ENCODE peak calls at places on chromosomes 5 and 9, in nine cellular contexts. E is fibroblast of lung; D is ascending aorta; H is IMR-90; J is right atrium auricular region; T is aorta; O is keratinocyte; I is naive thymus-derived CD4-positive, alpha-beta T cell; W is lower lobe of right lung. K is an unnamed sample.
A peak's percentile ranks its signal among the peaks of the same experiment; 100 is the strongest.

GRCh38 chr9:79432485-79432884 is 139.3 kb upstream of the TLE4 start:
- DNase-seq in W (no peak), O (no peak), J (no peak), I (peak; percentile 9), D (no peak), E (no peak), T (no peak), H (no peak), K (no peak)

GRCh38 chr5:143554194-143554717 is 150.8 kb upstream of the NR3C1 start:
- DNase-seq in T (no peak), D (no peak), I (no peak), H (peak; percentile 99), E (peak; percentile 94), O (peak; percentile 66), W (no peak), J (no peak), K (no peak)

GRCh38 chr9:120306561-120306960 is 273.4 kb downstream of the CDK5RAP2 start:
- DNase-seq in T (no peak), E (no peak), D (no peak), W (no peak), O (no peak), H (no peak), I (no peak), J (peak; percentile 23), K (no peak)

GRCh38 chr9:130327781-130328348 is 62.3 kb downstream of the HMCN2 start:
- DNase-seq in E (peak; percentile 23), I (no peak), D (no peak), W (no peak), T (no peak), O (no peak), H (peak; percentile 47), J (peak; percentile 68), K (no peak)

GRCh38 chr5:1468247-1468612 is 23.0 kb upstream of the SLC6A3 start:
- DNase-seq in O (no peak), T (peak; percentile 70), H (no peak), E (peak; percentile 16), W (no peak), D (no peak), I (peak; percentile 36), J (no peak), K (no peak)

GRCh38 chr5:160269017-160269416 is 39.7 kb downstream of the FABP6 start:
- DNase-seq in J (peak; percentile 96), O (no peak), T (peak; percentile 90), W (peak; percentile 93), D (peak; percentile 70), E (peak; percentile 88), H (peak; percentile 91), I (no peak), K (no peak)

GRCh38 chr9:105401651-105402050 is 46.2 kb upstream of the FSD1L start:
- DNase-seq in I (no peak), H (peak; percentile 61), O (no peak), D (no peak), T (no peak), J (no peak), E (peak; percentile 67), W (no peak), K (no peak)

GRCh38 chr9:133954862-133955529 is 37.1 kb downstream of the VAV2 start:
- DNase-seq in O (no peak), D (no peak), J (no peak), T (peak; percentile 74), H (no peak), W (peak; percentile 36), E (no peak), I (no peak), K (no peak)

GRCh38 chr9:27425827-27426716 is 98.0 kb upstream of the IFNK start:
- DNase-seq in E (no peak), D (no peak), J (no peak), T (no peak), H (no peak), O (no peak), I (no peak), W (no peak), K (no peak)

GRCh38 chr9:98654247-98654646 is 54.5 kb downstream of the GABBR2 start:
- DNase-seq in I (no peak), H (peak; percentile 77), D (no peak), W (no peak), T (no peak), O (no peak), J (no peak), E (peak; percentile 55), K (no peak)

GRCh38 chr5:7393921-7394799 is 1.8 kb upstream of the ADCY2 start:
- DNase-seq in H (no peak), J (no peak), T (no peak), I (no peak), W (no peak), D (no peak), O (no peak), E (no peak), K (no peak)

GRCh38 chr9:134136117-134136996 is 475 bp downstream of the WDR5 start:
- DNase-seq in E (peak; percentile 17), D (no peak), W (no peak), O (no peak), I (peak; percentile 15), J (no peak), T (no peak), H (peak; percentile 13), K (no peak)

GRCh38 chr5:173923236-173924104 is 35.3 kb downstream of the CPEB4 start:
- DNase-seq in I (no peak), H (peak; percentile 61), O (no peak), D (no peak), E (no peak), W (no peak), J (no peak), T (no peak), K (no peak)

GRCh38 chr9:20988916-20989315 is 42.5 kb downstream of the HACD4 start:
- DNase-seq in J (no peak), D (no peak), O (no peak), I (no peak), H (peak; percentile 66), T (no peak), E (peak; percentile 49), W (no peak), K (no peak)

GRCh38 chr5:146499680-146500079 is 16.3 kb downstream of the GPR151 start:
- DNase-seq in H (no peak), I (no peak), E (no peak), W (no peak), J (no peak), D (no peak), O (no peak), T (no peak), K (no peak)
- H3K36me3 ChIP-seq in H (peaks cover 10% of the 10 kb centered on the region), I (no peaks in the 10 kb centered on the region), E (peaks cover 3% of the 10 kb centered on the region), W (peaks cover 41% of the 10 kb centered on the region), J (peaks cover 19% of the 10 kb centered on the region), D (peaks cover 14% of the 10 kb centered on the region), O (peaks cover 10% of the 10 kb centered on the region), T (no peaks in the 10 kb centered on the region), K (peaks cover 3% of the 10 kb centered on the region)

DNA sequence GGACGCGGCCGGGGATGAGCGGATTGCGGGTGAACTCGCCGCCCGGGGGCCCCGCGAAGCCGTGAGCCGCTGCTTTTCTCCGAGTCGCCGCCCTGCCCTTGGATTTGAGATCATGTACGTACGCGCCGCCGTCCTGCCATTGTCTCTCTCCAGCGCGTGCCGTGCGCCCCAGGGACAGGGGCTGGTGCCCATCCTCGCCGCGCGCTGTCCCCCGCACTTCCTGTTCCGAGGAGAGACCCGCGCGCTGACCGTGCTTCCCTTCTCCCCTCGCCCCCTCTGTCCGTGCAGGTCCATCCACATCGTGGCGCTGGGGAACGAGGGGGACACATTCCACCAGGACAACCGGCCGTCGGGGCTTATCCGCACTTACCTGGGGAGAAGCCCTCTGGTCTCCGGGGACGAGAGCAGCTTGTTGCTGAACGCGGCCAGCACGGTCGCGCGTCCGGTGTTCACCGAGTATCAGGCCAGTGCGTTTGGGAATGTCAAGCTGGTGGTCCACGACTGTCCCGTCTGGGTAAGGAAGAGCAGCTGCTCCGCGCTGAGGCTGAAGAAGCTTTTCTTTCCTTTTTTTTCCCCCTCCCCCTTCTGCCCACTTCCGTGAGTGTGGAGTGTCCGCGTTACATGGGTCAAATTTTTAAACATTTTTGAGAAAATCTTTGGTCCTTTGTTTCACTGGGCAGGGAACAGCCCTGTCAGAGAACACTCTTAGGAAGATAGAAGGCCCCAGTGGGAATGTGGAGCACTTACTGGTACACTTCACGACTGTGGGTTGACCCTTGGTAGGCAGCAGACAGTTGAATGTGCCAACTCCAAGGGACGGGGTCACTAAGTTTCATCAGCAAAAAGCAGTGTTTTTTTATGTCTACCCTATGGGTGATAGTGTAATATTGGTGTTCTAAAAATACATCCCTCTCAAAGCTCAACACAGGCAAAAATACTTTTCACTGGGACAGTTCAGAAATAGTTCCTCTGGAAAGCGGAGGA is 727 bp downstream of the RHOBTB3 start:
- DNase-seq in I (peak; percentile 48), W (peak; percentile 69), H (peak; percentile 34), T (peak; percentile 87), J (no peak), E (peak; percentile 64), O (no peak), D (no peak), K (no peak)
- H3K4me3 ChIP-seq in I (peak overlapping the region; percentile 64), W (peak overlapping the region; percentile 74), H (peak overlapping the region; percentile 98), T (peak overlapping the region; percentile 80), J (peak overlapping the region; percentile 74), E (peak overlapping the region; percentile 98), O (peak overlapping the region; percentile 79), D (peak overlapping the region; percentile 72), K (peak overlapping the region; percentile 57)

GRCh38 chr5:78837836-78838235 is 147.3 kb downstream of the ARSB start:
- DNase-seq in W (no peak), T (no peak), I (no peak), J (no peak), E (no peak), H (peak; percentile 33), O (no peak), D (no peak), K (peak; percentile 21)

GRCh38 chr5:78841767-78842166 is 143.3 kb downstream of the ARSB start:
- DNase-seq in T (no peak), I (no peak), O (no peak), J (no peak), E (no peak), W (no peak), H (peak; percentile 32), D (no peak), K (no peak)

GRCh38 chr5:78845487-78845886 is 139.6 kb downstream of the ARSB start:
- DNase-seq in O (no peak), D (no peak), W (no peak), T (no peak), I (no peak), E (no peak), H (no peak), J (no peak), K (no peak)

GRCh38 chr5:78838753-78839152 is 146.4 kb downstream of the ARSB start:
- DNase-seq in T (no peak), J (no peak), W (no peak), I (no peak), O (no peak), H (no peak), E (no peak), D (no peak), K (no peak)

DNA sequence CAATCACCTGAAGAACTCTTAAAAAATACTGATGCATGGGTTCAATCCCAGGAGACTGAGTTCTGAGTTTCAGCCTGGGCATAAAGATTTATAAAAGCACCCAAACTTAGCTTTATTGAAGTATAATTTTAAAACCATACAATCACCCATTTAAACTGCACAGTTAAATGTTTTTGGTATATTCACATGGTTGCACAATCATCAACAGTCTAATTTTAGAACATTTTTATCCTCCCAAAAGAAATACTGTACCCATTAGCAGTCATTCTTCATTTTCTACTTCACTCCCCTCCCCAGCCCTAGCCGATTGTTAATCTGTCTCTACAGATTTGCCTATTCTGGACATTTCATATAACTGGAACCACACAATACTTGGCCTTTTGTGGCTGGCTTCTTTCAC is 141.7 kb downstream of the ARSB start:
- DNase-seq in H (no peak), D (no peak), O (no peak), W (no peak), I (no peak), T (no peak), E (no peak), J (no peak), K (no peak)
- H3K27me3 ChIP-seq in H (no peaks in the 10 kb centered on the region), D (no peaks in the 10 kb centered on the region), O (no peaks in the 10 kb centered on the region), W (no peaks in the 10 kb centered on the region), I (no peaks in the 10 kb centered on the region), T (no peaks in the 10 kb centered on the region), E (no peaks in the 10 kb centered on the region), J (no peaks in the 10 kb centered on the region), K (no peaks in the 10 kb centered on the region)

GRCh38 chr9:35070823-35071813 is 1.3 kb downstream of the VCP start:
- DNase-seq in J (no peak), W (no peak), E (no peak), H (peak; percentile 46), T (no peak), I (peak; percentile 24), O (no peak), D (no peak), K (no peak)
- H3K36me3 ChIP-seq in J (peaks cover 25% of the 10 kb centered on the region), W (peaks cover 27% of the 10 kb centered on the region), E (peaks cover 12% of the 10 kb centered on the region), H (peaks cover 20% of the 10 kb centered on the region), T (peaks cover 9% of the 10 kb centered on the region), I (peaks cover 19% of the 10 kb centered on the region), O (peaks cover 32% of the 10 kb centered on the region), D (peaks cover 24% of the 10 kb centered on the region), K (peaks cover 3% of the 10 kb centered on the region)

K was measured in kidney epithelial cell.